ENCODE peak calls at places on chromosome 22, in ten cellular contexts. One of them, this sample, is unnamed.

GRCh38 chr22:43993072-43993760 is 30.9 kb upstream of the PARVB start:
- DNase-seq in H9: peak
- DNase-seq in HS-27A: no peak
- DNase-seq in activated CD4-positive, alpha-beta T cell treated with anti-CD3 and anti-CD28 coated beads for 1 hour: peak
- DNase-seq in GM13977: peak
- DNase-seq in activated CD8-positive, alpha-beta memory T cell treated with anti-CD3 and anti-CD28 coated beads for 1 hour: peak
- DNase-seq in thoracic aorta: no peak
- DNase-seq in cardiac muscle cell: peak
- DNase-seq in SK-N-SH: peak
- DNase-seq in left ventricle myocardium inferior: peak
- DNase-seq in this sample: peak

GRCh38 chr22:23542933-23543332 is 37.2 kb downstream of the IGLL1 start:
- DNase-seq in HS-27A: no peak
- DNase-seq in cardiac muscle cell: peak
- DNase-seq in activated CD8-positive, alpha-beta memory T cell treated with anti-CD3 and anti-CD28 coated beads for 1 hour: no peak
- DNase-seq in H9: no peak
- DNase-seq in SK-N-SH: no peak
- DNase-seq in thoracic aorta: no peak
- DNase-seq in activated CD4-positive, alpha-beta T cell treated with anti-CD3 and anti-CD28 coated beads for 1 hour: no peak
- DNase-seq in GM13977: no peak
- DNase-seq in left ventricle myocardium inferior: no peak
- DNase-seq in this sample: peak

GRCh38 chr22:17257578-17257977 is 38.3 kb upstream of the ADA2 start:
- DNase-seq in left ventricle myocardium inferior: no peak
- DNase-seq in SK-N-SH: no peak
- DNase-seq in activated CD8-positive, alpha-beta memory T cell treated with anti-CD3 and anti-CD28 coated beads for 1 hour: no peak
- DNase-seq in GM13977: no peak
- DNase-seq in H9: no peak
- DNase-seq in HS-27A: no peak
- DNase-seq in activated CD4-positive, alpha-beta T cell treated with anti-CD3 and anti-CD28 coated beads for 1 hour: no peak
- DNase-seq in cardiac muscle cell: no peak
- DNase-seq in thoracic aorta: no peak
- DNase-seq in this sample: no peak

GRCh38 chr22:44758354-44758969 is 6.1 kb downstream of the ARHGAP8 start:
- DNase-seq in activated CD4-positive, alpha-beta T cell treated with anti-CD3 and anti-CD28 coated beads for 1 hour: no peak
- DNase-seq in GM13977: no peak
- DNase-seq in H9: no peak
- DNase-seq in left ventricle myocardium inferior: no peak
- DNase-seq in cardiac muscle cell: peak
- DNase-seq in HS-27A: no peak
- DNase-seq in SK-N-SH: peak
- DNase-seq in activated CD8-positive, alpha-beta memory T cell treated with anti-CD3 and anti-CD28 coated beads for 1 hour: no peak
- DNase-seq in thoracic aorta: no peak
- DNase-seq in this sample: peak

GRCh38 chr22:22616636-22617035 is 27.8 kb upstream of the GGTLC2 start:
- DNase-seq in activated CD8-positive, alpha-beta memory T cell treated with anti-CD3 and anti-CD28 coated beads for 1 hour: no peak
- DNase-seq in H9: no peak
- DNase-seq in thoracic aorta: no peak
- DNase-seq in SK-N-SH: no peak
- DNase-seq in left ventricle myocardium inferior: no peak
- DNase-seq in GM13977: peak
- DNase-seq in HS-27A: no peak
- DNase-seq in activated CD4-positive, alpha-beta T cell treated with anti-CD3 and anti-CD28 coated beads for 1 hour: no peak
- DNase-seq in cardiac muscle cell: no peak
- DNase-seq in this sample: no peak

GRCh38 chr22:39148727-39149535 is 3.5 kb downstream of the CBX7 start:
- DNase-seq in GM13977: peak
- DNase-seq in H9: peak
- DNase-seq in left ventricle myocardium inferior: peak
- DNase-seq in cardiac muscle cell: no peak
- DNase-seq in HS-27A: no peak
- DNase-seq in thoracic aorta: no peak
- DNase-seq in activated CD4-positive, alpha-beta T cell treated with anti-CD3 and anti-CD28 coated beads for 1 hour: peak
- DNase-seq in activated CD8-positive, alpha-beta memory T cell treated with anti-CD3 and anti-CD28 coated beads for 1 hour: peak
- DNase-seq in SK-N-SH: peak
- DNase-seq in this sample: peak

GRCh38 chr22:49925525-49926128 is 7.2 kb downstream of the CRELD2 start:
- DNase-seq in activated CD8-positive, alpha-beta memory T cell treated with anti-CD3 and anti-CD28 coated beads for 1 hour: peak
- DNase-seq in thoracic aorta: no peak
- DNase-seq in SK-N-SH: no peak
- DNase-seq in HS-27A: no peak
- DNase-seq in activated CD4-positive, alpha-beta T cell treated with anti-CD3 and anti-CD28 coated beads for 1 hour: peak
- DNase-seq in GM13977: peak
- DNase-seq in left ventricle myocardium inferior: no peak
- DNase-seq in cardiac muscle cell: no peak
- DNase-seq in H9: no peak
- DNase-seq in this sample: no peak

GRCh38 chr22:23034621-23035556 is 35.4 kb upstream of the GNAZ start:
- DNase-seq in left ventricle myocardium inferior: no peak
- DNase-seq in activated CD8-positive, alpha-beta memory T cell treated with anti-CD3 and anti-CD28 coated beads for 1 hour: no peak
- DNase-seq in HS-27A: no peak
- DNase-seq in cardiac muscle cell: no peak
- DNase-seq in activated CD4-positive, alpha-beta T cell treated with anti-CD3 and anti-CD28 coated beads for 1 hour: no peak
- DNase-seq in thoracic aorta: no peak
- DNase-seq in GM13977: no peak
- DNase-seq in H9: no peak
- DNase-seq in SK-N-SH: no peak
- DNase-seq in this sample: no peak

GRCh38 chr22:33710326-33710725 is 209.9 kb downstream of the LARGE1 start:
- DNase-seq in SK-N-SH: no peak
- DNase-seq in HS-27A: no peak
- DNase-seq in H9: no peak
- DNase-seq in activated CD8-positive, alpha-beta memory T cell treated with anti-CD3 and anti-CD28 coated beads for 1 hour: no peak
- DNase-seq in activated CD4-positive, alpha-beta T cell treated with anti-CD3 and anti-CD28 coated beads for 1 hour: no peak
- DNase-seq in GM13977: no peak
- DNase-seq in cardiac muscle cell: no peak
- DNase-seq in left ventricle myocardium inferior: no peak
- DNase-seq in thoracic aorta: no peak
- DNase-seq in this sample: no peak

GRCh38 chr22:30947821-30948454 is 20.6 kb downstream of the MORC2 start:
- DNase-seq in HS-27A: no peak
- DNase-seq in H9: no peak
- DNase-seq in SK-N-SH: peak
- DNase-seq in activated CD8-positive, alpha-beta memory T cell treated with anti-CD3 and anti-CD28 coated beads for 1 hour: no peak
- DNase-seq in GM13977: peak
- DNase-seq in cardiac muscle cell: peak
- DNase-seq in thoracic aorta: no peak
- DNase-seq in activated CD4-positive, alpha-beta T cell treated with anti-CD3 and anti-CD28 coated beads for 1 hour: no peak
- DNase-seq in left ventricle myocardium inferior: no peak
- DNase-seq in this sample: peak

GRCh38 chr22:19701420-19702145 is 12.7 kb upstream of the SEPTIN5 start:
- DNase-seq in left ventricle myocardium inferior: no peak
- DNase-seq in cardiac muscle cell: no peak
- DNase-seq in H9: no peak
- DNase-seq in SK-N-SH: no peak
- DNase-seq in activated CD4-positive, alpha-beta T cell treated with anti-CD3 and anti-CD28 coated beads for 1 hour: no peak
- DNase-seq in GM13977: no peak
- DNase-seq in activated CD8-positive, alpha-beta memory T cell treated with anti-CD3 and anti-CD28 coated beads for 1 hour: no peak
- DNase-seq in thoracic aorta: no peak
- DNase-seq in HS-27A: no peak
- DNase-seq in this sample: no peak

GRCh38 chr22:44755956-44756361 is 3.6 kb downstream of the ARHGAP8 start:
- DNase-seq in SK-N-SH: no peak
- DNase-seq in HS-27A: no peak
- DNase-seq in left ventricle myocardium inferior: no peak
- DNase-seq in GM13977: no peak
- DNase-seq in activated CD8-positive, alpha-beta memory T cell treated with anti-CD3 and anti-CD28 coated beads for 1 hour: no peak
- DNase-seq in cardiac muscle cell: no peak
- DNase-seq in H9: peak
- DNase-seq in thoracic aorta: no peak
- DNase-seq in activated CD4-positive, alpha-beta T cell treated with anti-CD3 and anti-CD28 coated beads for 1 hour: no peak
- DNase-seq in this sample: no peak

GRCh38 chr22:17366329-17366728 is 2.9 kb upstream of the CECR2 start:
- DNase-seq in H9: no peak
- DNase-seq in SK-N-SH: no peak
- DNase-seq in cardiac muscle cell: no peak
- DNase-seq in thoracic aorta: no peak
- DNase-seq in GM13977: no peak
- DNase-seq in left ventricle myocardium inferior: no peak
- DNase-seq in activated CD4-positive, alpha-beta T cell treated with anti-CD3 and anti-CD28 coated beads for 1 hour: no peak
- DNase-seq in HS-27A: no peak
- DNase-seq in activated CD8-positive, alpha-beta memory T cell treated with anti-CD3 and anti-CD28 coated beads for 1 hour: no peak
- DNase-seq in this sample: no peak

GRCh38 chr22:32206774-32207758 is 2.2 kb upstream of the RFPL2 start:
- DNase-seq in H9: peak
- DNase-seq in left ventricle myocardium inferior: no peak
- DNase-seq in activated CD4-positive, alpha-beta T cell treated with anti-CD3 and anti-CD28 coated beads for 1 hour: no peak
- DNase-seq in GM13977: peak
- DNase-seq in thoracic aorta: no peak
- DNase-seq in SK-N-SH: peak
- DNase-seq in cardiac muscle cell: peak
- DNase-seq in HS-27A: no peak
- DNase-seq in activated CD8-positive, alpha-beta memory T cell treated with anti-CD3 and anti-CD28 coated beads for 1 hour: no peak
- DNase-seq in this sample: peak

GRCh38 chr22:20463324-20464095 is 25.9 kb upstream of the SCARF2 start:
- DNase-seq in activated CD8-positive, alpha-beta memory T cell treated with anti-CD3 and anti-CD28 coated beads for 1 hour: no peak
- DNase-seq in thoracic aorta: no peak
- DNase-seq in SK-N-SH: no peak
- DNase-seq in H9: no peak
- DNase-seq in cardiac muscle cell: no peak
- DNase-seq in left ventricle myocardium inferior: no peak
- DNase-seq in GM13977: no peak
- DNase-seq in activated CD4-positive, alpha-beta T cell treated with anti-CD3 and anti-CD28 coated beads for 1 hour: no peak
- DNase-seq in HS-27A: no peak
- DNase-seq in this sample: peak

GRCh38 chr22:49247194-49247924 is 580.3 kb downstream of the BRD1 start:
- DNase-seq in left ventricle myocardium inferior: no peak
- DNase-seq in activated CD4-positive, alpha-beta T cell treated with anti-CD3 and anti-CD28 coated beads for 1 hour: no peak
- DNase-seq in thoracic aorta: no peak
- DNase-seq in H9: peak
- DNase-seq in GM13977: no peak
- DNase-seq in HS-27A: no peak
- DNase-seq in cardiac muscle cell: no peak
- DNase-seq in activated CD8-positive, alpha-beta memory T cell treated with anti-CD3 and anti-CD28 coated beads for 1 hour: no peak
- DNase-seq in SK-N-SH: no peak
- DNase-seq in this sample: no peak

GRCh38 chr22:43176090-43176489 is 10.8 kb downstream of the TTLL12 start:
- DNase-seq in cardiac muscle cell: no peak
- DNase-seq in thoracic aorta: no peak
- DNase-seq in SK-N-SH: no peak
- DNase-seq in GM13977: no peak
- DNase-seq in HS-27A: no peak
- DNase-seq in H9: no peak
- DNase-seq in activated CD8-positive, alpha-beta memory T cell treated with anti-CD3 and anti-CD28 coated beads for 1 hour: no peak
- DNase-seq in activated CD4-positive, alpha-beta T cell treated with anti-CD3 and anti-CD28 coated beads for 1 hour: no peak
- DNase-seq in left ventricle myocardium inferior: peak
- DNase-seq in this sample: no peak

GRCh38 chr22:46001426-46002106 is 24.6 kb upstream of the WNT7B start:
- DNase-seq in activated CD4-positive, alpha-beta T cell treated with anti-CD3 and anti-CD28 coated beads for 1 hour: no peak
- DNase-seq in activated CD8-positive, alpha-beta memory T cell treated with anti-CD3 and anti-CD28 coated beads for 1 hour: no peak
- DNase-seq in cardiac muscle cell: no peak
- DNase-seq in HS-27A: no peak
- DNase-seq in GM13977: no peak
- DNase-seq in thoracic aorta: no peak
- DNase-seq in left ventricle myocardium inferior: peak
- DNase-seq in H9: no peak
- DNase-seq in SK-N-SH: no peak
- DNase-seq in this sample: no peak

GRCh38 chr22:36223504-36223903 is 15.8 kb downstream of the APOL2 start:
- DNase-seq in activated CD4-positive, alpha-beta T cell treated with anti-CD3 and anti-CD28 coated beads for 1 hour: no peak
- DNase-seq in cardiac muscle cell: no peak
- DNase-seq in activated CD8-positive, alpha-beta memory T cell treated with anti-CD3 and anti-CD28 coated beads for 1 hour: no peak
- DNase-seq in H9: no peak
- DNase-seq in left ventricle myocardium inferior: no peak
- DNase-seq in thoracic aorta: no peak
- DNase-seq in HS-27A: no peak
- DNase-seq in GM13977: no peak
- DNase-seq in SK-N-SH: no peak
- DNase-seq in this sample: no peak

GRCh38 chr22:30591191-30591587 is 521 bp downstream of the PES1 start:
- DNase-seq in HS-27A: no peak
- DNase-seq in cardiac muscle cell: peak
- DNase-seq in thoracic aorta: no peak
- DNase-seq in SK-N-SH: no peak
- DNase-seq in left ventricle myocardium inferior: no peak
- DNase-seq in activated CD4-positive, alpha-beta T cell treated with anti-CD3 and anti-CD28 coated beads for 1 hour: no peak
- DNase-seq in GM13977: no peak
- DNase-seq in activated CD8-positive, alpha-beta memory T cell treated with anti-CD3 and anti-CD28 coated beads for 1 hour: no peak
- DNase-seq in H9: no peak
- DNase-seq in this sample: peak

GRCh38 chr22:41300661-41301060 is 664 bp upstream of the ZC3H7B start:
- DNase-seq in GM13977: no peak
- DNase-seq in H9: no peak
- DNase-seq in thoracic aorta: no peak
- DNase-seq in HS-27A: no peak
- DNase-seq in activated CD4-positive, alpha-beta T cell treated with anti-CD3 and anti-CD28 coated beads for 1 hour: no peak
- DNase-seq in activated CD8-positive, alpha-beta memory T cell treated with anti-CD3 and anti-CD28 coated beads for 1 hour: no peak
- DNase-seq in left ventricle myocardium inferior: no peak
- DNase-seq in cardiac muscle cell: no peak
- DNase-seq in SK-N-SH: no peak
- DNase-seq in this sample: no peak

GRCh38 chr22:18029686-18030267 is 5.4 kb upstream of the MICAL3 start:
- DNase-seq in SK-N-SH: no peak
- DNase-seq in cardiac muscle cell: no peak
- DNase-seq in activated CD8-positive, alpha-beta memory T cell treated with anti-CD3 and anti-CD28 coated beads for 1 hour: no peak
- DNase-seq in GM13977: no peak
- DNase-seq in HS-27A: no peak
- DNase-seq in H9: no peak
- DNase-seq in activated CD4-positive, alpha-beta T cell treated with anti-CD3 and anti-CD28 coated beads for 1 hour: no peak
- DNase-seq in thoracic aorta: no peak
- DNase-seq in left ventricle myocardium inferior: no peak
- DNase-seq in this sample: no peak

GRCh38 chr22:46730568-46731245 is 7.3 kb downstream of the CERK start:
- DNase-seq in SK-N-SH: peak
- DNase-seq in left ventricle myocardium inferior: no peak
- DNase-seq in GM13977: no peak
- DNase-seq in cardiac muscle cell: no peak
- DNase-seq in HS-27A: no peak
- DNase-seq in activated CD8-positive, alpha-beta memory T cell treated with anti-CD3 and anti-CD28 coated beads for 1 hour: no peak
- DNase-seq in H9: no peak
- DNase-seq in activated CD4-positive, alpha-beta T cell treated with anti-CD3 and anti-CD28 coated beads for 1 hour: no peak
- DNase-seq in thoracic aorta: no peak
- DNase-seq in this sample: no peak

GRCh38 chr22:43849731-43850130 is 12.6 kb downstream of the SULT4A1 start:
- DNase-seq in SK-N-SH: no peak
- DNase-seq in GM13977: no peak
- DNase-seq in activated CD8-positive, alpha-beta memory T cell treated with anti-CD3 and anti-CD28 coated beads for 1 hour: no peak
- DNase-seq in activated CD4-positive, alpha-beta T cell treated with anti-CD3 and anti-CD28 coated beads for 1 hour: no peak
- DNase-seq in H9: peak
- DNase-seq in left ventricle myocardium inferior: no peak
- DNase-seq in HS-27A: no peak
- DNase-seq in cardiac muscle cell: no peak
- DNase-seq in thoracic aorta: no peak
- DNase-seq in this sample: no peak

GRCh38 chr22:45564349-45565030 is 61.8 kb downstream of the FBLN1 start:
- DNase-seq in left ventricle myocardium inferior: no peak
- DNase-seq in activated CD4-positive, alpha-beta T cell treated with anti-CD3 and anti-CD28 coated beads for 1 hour: no peak
- DNase-seq in thoracic aorta: no peak
- DNase-seq in cardiac muscle cell: no peak
- DNase-seq in activated CD8-positive, alpha-beta memory T cell treated with anti-CD3 and anti-CD28 coated beads for 1 hour: no peak
- DNase-seq in HS-27A: no peak
- DNase-seq in H9: no peak
- DNase-seq in GM13977: no peak
- DNase-seq in SK-N-SH: no peak
- DNase-seq in this sample: no peak

GRCh38 chr22:29664731-29665130 is 55.1 kb upstream of the CABP7 start:
- DNase-seq in cardiac muscle cell: peak
- DNase-seq in H9: no peak
- DNase-seq in SK-N-SH: no peak
- DNase-seq in activated CD8-positive, alpha-beta memory T cell treated with anti-CD3 and anti-CD28 coated beads for 1 hour: no peak
- DNase-seq in left ventricle myocardium inferior: no peak
- DNase-seq in HS-27A: no peak
- DNase-seq in activated CD4-positive, alpha-beta T cell treated with anti-CD3 and anti-CD28 coated beads for 1 hour: no peak
- DNase-seq in GM13977: no peak
- DNase-seq in thoracic aorta: no peak
- DNase-seq in this sample: no peak

GRCh38 chr22:23233746-23234408 is 53.6 kb downstream of the BCR start:
- DNase-seq in H9: no peak
- DNase-seq in GM13977: no peak
- DNase-seq in SK-N-SH: peak
- DNase-seq in cardiac muscle cell: peak
- DNase-seq in HS-27A: peak
- DNase-seq in activated CD8-positive, alpha-beta memory T cell treated with anti-CD3 and anti-CD28 coated beads for 1 hour: no peak
- DNase-seq in activated CD4-positive, alpha-beta T cell treated with anti-CD3 and anti-CD28 coated beads for 1 hour: no peak
- DNase-seq in left ventricle myocardium inferior: peak
- DNase-seq in thoracic aorta: no peak
- DNase-seq in this sample: no peak

GRCh38 chr22:37163618-37164534 is 14.2 kb upstream of the IL2RB start:
- DNase-seq in activated CD4-positive, alpha-beta T cell treated with anti-CD3 and anti-CD28 coated beads for 1 hour: no peak
- DNase-seq in thoracic aorta: no peak
- DNase-seq in cardiac muscle cell: no peak
- DNase-seq in SK-N-SH: no peak
- DNase-seq in left ventricle myocardium inferior: no peak
- DNase-seq in GM13977: peak
- DNase-seq in activated CD8-positive, alpha-beta memory T cell treated with anti-CD3 and anti-CD28 coated beads for 1 hour: no peak
- DNase-seq in H9: no peak
- DNase-seq in HS-27A: no peak
- DNase-seq in this sample: no peak